ENCODE peak calls at places on chromosomes 6 and 20, in eight cellular contexts. Q, R, I, M, S, F, Y and P are unnamed samples.

GRCh38 chr6:11208267-11208666 is 24.2 kb downstream of the NEDD9 start:
- DNase-seq in Q (peak; percentile 35), R (no peak), I (no peak), M (no peak), S (no peak), F (no peak), Y (no peak), P (no peak)

GRCh38 chr6:143549630-143550268 is 38.2 kb upstream of the FUCA2 start:
- DNase-seq in Q (no peak), R (no peak), I (no peak), M (no peak), S (no peak), F (no peak), Y (peak; percentile 53), P (no peak)

GRCh38 chr6:111952821-111953535 is 79.7 kb upstream of the FYN start:
- DNase-seq in Q (no peak), R (no peak), I (no peak), M (no peak), S (no peak), F (no peak), Y (peak; percentile 18), P (no peak)

GRCh38 chr6:149064026-149065017 is 253.2 kb upstream of the TAB2 start:
- DNase-seq in Q (no peak), R (no peak), I (no peak), M (no peak), S (no peak), F (no peak), Y (no peak), P (no peak)

GRCh38 chr6:84118191-84118590 is 84.6 kb downstream of the MRAP2 start:
- DNase-seq in Q (no peak), R (no peak), I (no peak), M (no peak), S (no peak), F (no peak), Y (no peak), P (no peak)

GRCh38 chr6:3534599-3534998 is 77.7 kb upstream of the SLC22A23 start:
- DNase-seq in Q (no peak), R (no peak), I (no peak), M (no peak), S (no peak), F (no peak), Y (no peak), P (no peak)

GRCh38 chr6:56713285-56713684 is 70.6 kb upstream of the DST start:
- DNase-seq in Q (no peak), R (no peak), I (peak; percentile 53), M (peak; percentile 68), S (no peak), F (no peak), Y (no peak), P (no peak)

GRCh38 chr6:108673602-108674001 is 112.9 kb downstream of the FOXO3 start:
- DNase-seq in Q (no peak), R (no peak), I (no peak), M (no peak), S (no peak), F (no peak), Y (no peak), P (no peak)

GRCh38 chr6:81767163-81768000 is 14.9 kb upstream of the TENT5A start:
- DNase-seq in Q (no peak), R (no peak), I (no peak), M (no peak), S (no peak), F (no peak), Y (no peak), P (no peak)

GRCh38 chr6:106066984-106067383 is 19.2 kb upstream of the PRDM1 start:
- DNase-seq in Q (no peak), R (no peak), I (no peak), M (no peak), S (no peak), F (no peak), Y (no peak), P (no peak)

GRCh38 chr6:150289454-150290071 is 79.2 kb upstream of the IYD start:
- DNase-seq in Q (no peak), R (no peak), I (no peak), M (no peak), S (no peak), F (no peak), Y (no peak), P (no peak)

GRCh38 chr6:28709478-28710349 is 184.0 kb downstream of the GPX5 start:
- DNase-seq in Q (no peak), R (no peak), I (no peak), M (no peak), S (no peak), F (peak; percentile 43), Y (no peak), P (peak; percentile 45)

GRCh38 chr6:49110876-49111275 is 352.2 kb downstream of the MMUT start:
- DNase-seq in Q (no peak), R (no peak), I (no peak), M (no peak), S (no peak), F (no peak), Y (no peak), P (no peak)

GRCh38 chr6:23174781-23175361 is 605.5 kb downstream of the HDGFL1 start:
- DNase-seq in Q (no peak), R (no peak), I (no peak), M (no peak), S (no peak), F (no peak), Y (no peak), P (no peak)

GRCh38 chr6:169618526-169619490 is 83.0 kb downstream of the WDR27 start:
- DNase-seq in Q (no peak), R (no peak), I (no peak), M (no peak), S (no peak), F (no peak), Y (no peak), P (no peak)

GRCh38 chr6:156774872-156775405 is 2.2 kb upstream of the ARID1B start:
- DNase-seq in Q (peak; percentile 45), R (no peak), I (no peak), M (no peak), S (no peak), F (no peak), Y (no peak), P (peak; percentile 55)

GRCh38 chr20:9203081-9203447 is 134.2 kb downstream of the PLCB4 start:
- DNase-seq in Q (no peak), R (no peak), I (no peak), M (no peak), S (no peak), F (no peak), Y (no peak), P (no peak)

GRCh38 chr6:123802351-123802696 is 1.3 kb upstream of the NKAIN2 start:
- DNase-seq in Q (no peak), R (no peak), I (no peak), M (no peak), S (no peak), F (no peak), Y (no peak), P (no peak)

GRCh38 chr6:11975353-11975977 is 36.6 kb upstream of the HIVEP1 start:
- DNase-seq in Q (no peak), R (no peak), I (peak; percentile 17), M (no peak), S (no peak), F (no peak), Y (peak; percentile 68), P (no peak)

GRCh38 chr20:23049201-23049932 is at the start of gene THBD:
- DNase-seq in Q (no peak), R (no peak), I (peak; percentile 74), M (peak; percentile 92), S (peak; percentile 82), F (peak; percentile 76), Y (no peak), P (peak; percentile 44)

GRCh38 chr6:148422085-148422484 is 79.4 kb downstream of the SASH1 start:
- DNase-seq in Q (no peak), R (no peak), I (no peak), M (no peak), S (no peak), F (no peak), Y (no peak), P (no peak)

GRCh38 chr20:45959126-45959525 is 12.9 kb downstream of the ZNF335 start:
- DNase-seq in Q (no peak), R (no peak), I (no peak), M (no peak), S (no peak), F (no peak), Y (no peak), P (no peak)
- TF ChIP-seq CTCF in Q (no peak), R (no peak), I (no peak), M (no peak), S (no peak), F (no peak), Y (no peak), P (no peak)

DNA sequence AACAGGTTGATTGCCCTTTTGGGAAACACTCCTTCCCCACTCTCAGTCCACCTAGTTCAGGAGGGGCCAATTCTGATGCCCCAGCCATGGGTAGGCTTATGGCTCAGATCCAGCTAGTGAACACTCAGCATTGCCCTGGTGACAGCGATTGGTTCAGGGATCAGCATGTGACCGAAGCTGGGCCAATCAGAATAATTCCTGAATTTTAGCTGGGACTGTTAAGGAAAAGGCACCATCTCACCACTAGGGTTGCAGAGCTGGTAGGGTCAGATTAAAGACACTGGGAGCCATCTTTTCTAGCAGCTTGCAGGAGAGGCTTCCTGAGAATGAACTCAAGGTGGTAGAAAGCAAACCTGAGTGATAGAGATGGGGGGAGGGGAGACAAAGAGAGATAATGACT is 44.4 kb downstream of the EYA2 start:
- DNase-seq in Q (peak; percentile 26), R (no peak), I (no peak), M (no peak), S (no peak), F (no peak), Y (no peak), P (no peak)
- TF ChIP-seq CTCF in Q (peak; percentile 28), R (peak; percentile 24), I (no peak), M (no peak), S (no peak), F (peak; percentile 42), Y (no peak), P (peak; percentile 76)

GRCh38 chr6:43796910-43797890 is 27.2 kb downstream of the VEGFA start:
- DNase-seq in Q (no peak), R (no peak), I (no peak), M (no peak), S (no peak), F (no peak), Y (no peak), P (no peak)
- TF ChIP-seq CTCF in Q (no peak), R (no peak), I (no peak), M (no peak), S (no peak), F (no peak), Y (no peak), P (no peak)

GRCh38 chr6:142463988-142464387 is 162.2 kb downstream of the ADGRG6 start:
- DNase-seq in Q (no peak), R (no peak), I (no peak), M (no peak), S (no peak), F (no peak), Y (no peak), P (no peak)

GRCh38 chr6:142457638-142458406 is 156.0 kb downstream of the ADGRG6 start:
- DNase-seq in Q (no peak), R (no peak), I (no peak), M (no peak), S (no peak), F (no peak), Y (no peak), P (no peak)

GRCh38 chr6:142458857-142459256 is 157.1 kb downstream of the ADGRG6 start:
- DNase-seq in Q (no peak), R (no peak), I (no peak), M (no peak), S (no peak), F (no peak), Y (no peak), P (no peak)

GRCh38 chr6:142459267-142459666 is 157.5 kb downstream of the ADGRG6 start:
- DNase-seq in Q (no peak), R (no peak), I (no peak), M (no peak), S (no peak), F (no peak), Y (no peak), P (no peak)

GRCh38 chr6:142462260-142462659 is 160.5 kb downstream of the ADGRG6 start:
- DNase-seq in Q (peak; percentile 11), R (no peak), I (no peak), M (no peak), S (no peak), F (no peak), Y (no peak), P (no peak)
- TF ChIP-seq CTCF in Q (peak; percentile 48), R (peak; percentile 26), I (no peak), M (no peak), S (no peak), F (no peak), Y (no peak), P (no peak)